ENCODE peak calls at places on chromosomes 4 and X, in nine cellular contexts. Z is Calu3; U is RCC 7860; L is activated CD8-positive, alpha-beta T cell treated with anti-CD3 and anti-CD28 coated beads, Interleukin-2, amount 10 ng/mL, durations not matched to agents 7 days and 5 days; S is NCI-H524; Y is uterus; C is left colon; B is fibroblast of lung; Q is M059J. F is an unnamed sample.

GRCh38 chr4:95248713-95249401 is 299.9 kb downstream of the UNC5C start:
- DNase-seq in Z (no peak), U (peak; percentile 46), L (no peak), S (no peak), Y (no peak), C (no peak), B (no peak), Q (peak; percentile 3), F (no peak)

GRCh38 chr4:26558166-26558895 is 25.6 kb upstream of the TBC1D19 start:
- DNase-seq in Z (no peak), U (no peak), L (no peak), S (no peak), Y (no peak), C (no peak), B (no peak), Q (peak; percentile 33), F (no peak)

GRCh38 chr4:164924670-164925238 is 47.8 kb downstream of the APELA start:
- DNase-seq in Z (no peak), U (no peak), L (no peak), S (no peak), Y (no peak), C (no peak), B (no peak), Q (peak; percentile 32), F (no peak)

GRCh38 chr4:45662996-45663395 is 460.9 kb downstream of the GABRG1 start:
- DNase-seq in Z (peak; percentile 47), U (no peak), L (no peak), S (peak; percentile 2), Y (no peak), C (peak; percentile 53), B (peak; percentile 87), Q (peak; percentile 9), F (peak; percentile 79)

GRCh38 chr4:159075531-159075932 is 27.3 kb upstream of the RAPGEF2 start:
- DNase-seq in Z (no peak), U (no peak), L (no peak), S (no peak), Y (no peak), C (no peak), B (no peak), Q (peak; percentile 60), F (no peak)

GRCh38 chr4:118888666-118889312 is at the start of gene SYNPO2:
- DNase-seq in Z (peak; percentile 31), U (peak; percentile 40), L (peak; percentile 56), S (peak; percentile 44), Y (peak; percentile 90), C (peak; percentile 61), B (peak; percentile 84), Q (peak; percentile 77), F (peak; percentile 74)

GRCh38 chrX:143296521-143296920 is 220.8 kb downstream of the SPANXN3 start:
- DNase-seq in Z (no peak), U (no peak), L (no peak), S (peak; percentile 66), Y (no peak), C (no peak), B (no peak), Q (no peak), F (no peak)

GRCh38 chr4:16897991-16898827 is at the start of gene LDB2:
- DNase-seq in Z (no peak), U (no peak), L (no peak), S (peak; percentile 29), Y (peak; percentile 77), C (peak; percentile 23), B (peak; percentile 92), Q (peak; percentile 87), F (peak; percentile 31)

GRCh38 chr4:3836802-3837601 is 70.8 kb downstream of the ADRA2C start:
- DNase-seq in Z (peak; percentile 15), U (no peak), L (peak; percentile 26), S (no peak), Y (no peak), C (no peak), B (no peak), Q (no peak), F (no peak)

GRCh38 chrX:31435592-31435991 is 363.8 kb upstream of the FTHL17 start:
- DNase-seq in Z (no peak), U (no peak), L (no peak), S (no peak), Y (no peak), C (peak; percentile 72), B (peak; percentile 17), Q (no peak), F (no peak)

GRCh38 chr4:184403384-184403781 is 71.0 kb downstream of the IRF2 start:
- DNase-seq in Z (no peak), U (no peak), L (no peak), S (no peak), Y (no peak), C (no peak), B (no peak), Q (no peak), F (no peak)

GRCh38 chr4:15469402-15470148 is at the start of gene CC2D2A:
- DNase-seq in Z (peak; percentile 9), U (no peak), L (no peak), S (peak; percentile 21), Y (no peak), C (peak; percentile 16), B (peak; percentile 75), Q (peak; percentile 64), F (peak; percentile 76)

GRCh38 chrX:54921427-54922021 is 900 bp downstream of the TRO start:
- DNase-seq in Z (no peak), U (no peak), L (peak; percentile 50), S (peak; percentile 85), Y (peak; percentile 63), C (peak; percentile 40), B (peak; percentile 80), Q (peak; percentile 82), F (peak; percentile 6)

GRCh38 chr4:176186721-176187395 is 8.5 kb downstream of the SPATA4 start:
- DNase-seq in Z (no peak), U (no peak), L (no peak), S (no peak), Y (no peak), C (no peak), B (peak; percentile 72), Q (peak; percentile 60), F (no peak)

GRCh38 chr4:74111990-74112389 is 13.0 kb upstream of the CXCL2 start:
- DNase-seq in Z (peak; percentile 75), U (peak; percentile 82), L (no peak), S (no peak), Y (no peak), C (peak; percentile 28), B (peak; percentile 62), Q (no peak), F (peak; percentile 59)

GRCh38 chrX:49209434-49210251 is 9.7 kb upstream of the SYP start:
- DNase-seq in Z (no peak), U (no peak), L (peak; percentile 32), S (peak; percentile 26), Y (no peak), C (no peak), B (no peak), Q (no peak), F (no peak)

GRCh38 chrX:123348468-123348867 is 164.4 kb downstream of the GRIA3 start:
- DNase-seq in Z (no peak), U (no peak), L (no peak), S (no peak), Y (no peak), C (no peak), B (no peak), Q (peak; percentile 58), F (no peak)

GRCh38 chr4:143581331-143581961 is 67.9 kb downstream of the SMARCA5 start:
- DNase-seq in Z (no peak), U (no peak), L (no peak), S (no peak), Y (no peak), C (no peak), B (no peak), Q (no peak), F (no peak)

GRCh38 chr4:81922271-81922775 is 450.6 kb upstream of the RASGEF1B start:
- DNase-seq in Z (no peak), U (no peak), L (no peak), S (no peak), Y (no peak), C (no peak), B (no peak), Q (no peak), F (no peak)

GRCh38 chr4:31175242-31175910 is 455.2 kb downstream of the PCDH7 start:
- DNase-seq in Z (no peak), U (peak; percentile 19), L (no peak), S (no peak), Y (no peak), C (no peak), B (peak; percentile 8), Q (peak; percentile 18), F (no peak)

GRCh38 chr4:24856586-24856985 is 56.3 kb downstream of the CCDC149 start:
- DNase-seq in Z (peak; percentile 25), U (peak; percentile 97), L (no peak), S (peak; percentile 71), Y (no peak), C (no peak), B (peak; percentile 68), Q (peak; percentile 87), F (no peak)

F was measured in kidney glomerular epithelial cell.